ENCODE peak calls at places on chromosomes 6 and 20, in eight cellular contexts. Y is spleen, K is GM12878, V is K562, B is SK-N-MC, Q is stomach, F is HCT116, O is breast epithelium. N is an unnamed sample.

GRCh38 chr6:13524801-13525508 is 37.6 kb upstream of the GFOD1 start:
- DNase-seq in K (no peak), V (no peak), F (no peak), O (no peak), Q (no peak), Y (no peak), B (no peak), N (no peak)

GRCh38 chr6:150745896-150746295 is 119.6 kb upstream of the MTHFD1L start:
- DNase-seq in Q (no peak), K (no peak), B (no peak), F (no peak), Y (no peak), O (no peak), V (no peak), N (no peak)

GRCh38 chr20:9332783-9333482 is 181.5 kb upstream of the LAMP5 start:
- DNase-seq in O (no peak), Q (no peak), Y (no peak), B (no peak), K (no peak), F (no peak), V (no peak), N (no peak)

GRCh38 chr6:107419747-107420146 is 39.6 kb downstream of the PDSS2 start:
- DNase-seq in F (no peak), K (no peak), B (no peak), O (no peak), Y (no peak), V (no peak), Q (no peak), N (no peak)

GRCh38 chr6:136549359-136550044 is 720 bp downstream of the MAP7 start:
- DNase-seq in B (no peak), Y (peak; percentile 74), F (no peak), Q (peak; percentile 31), K (no peak), O (no peak), V (peak; percentile 32), N (no peak)

GRCh38 chr6:52691718-52692117 is 20.8 kb downstream of the TMEM14A start:
- DNase-seq in Q (no peak), O (no peak), F (no peak), K (no peak), V (no peak), Y (no peak), B (no peak), N (no peak)

GRCh38 chr6:137880633-137881521 is 13.8 kb downstream of the TNFAIP3 start:
- DNase-seq in Y (peak; percentile 75), B (no peak), Q (no peak), O (no peak), K (no peak), F (no peak), V (no peak), N (no peak)

GRCh38 chr20:62651285-62652021 is 9.2 kb downstream of the SLCO4A1 start:
- DNase-seq in F (no peak), O (no peak), Y (peak; percentile 92), V (no peak), K (peak; percentile 84), B (peak; percentile 85), Q (peak; percentile 88), N (no peak)

GRCh38 chr20:19438488-19438887 is 226.0 kb downstream of the SLC24A3 start:
- DNase-seq in F (no peak), Q (no peak), Y (no peak), O (no peak), K (no peak), B (no peak), V (no peak), N (no peak)

GRCh38 chr6:23180504-23181293 is 611.3 kb downstream of the HDGFL1 start:
- DNase-seq in O (no peak), Y (peak; percentile 71), V (no peak), F (no peak), K (no peak), Q (peak; percentile 53), B (peak; percentile 91), N (no peak)

GRCh38 chr20:35523298-35523888 is 6.1 kb downstream of the C20orf173 start:
- DNase-seq in V (peak; percentile 68), Y (no peak), K (no peak), B (no peak), O (no peak), Q (no peak), F (no peak), N (no peak)

GRCh38 chr6:3023663-3024483 is 24.2 kb downstream of the NQO2 start:
- DNase-seq in F (peak; percentile 73), O (peak; percentile 83), B (peak; percentile 93), Q (peak; percentile 87), K (peak; percentile 63), V (peak; percentile 96), Y (peak; percentile 98), N (peak; percentile 98)

GRCh38 chr6:27867051-27867940 is 44.9 kb downstream of the OR2B2 start:
- DNase-seq in K (peak; percentile 73), O (peak; percentile 78), V (peak; percentile 63), Y (peak; percentile 94), F (no peak), Q (peak; percentile 82), B (no peak), N (no peak)

GRCh38 chr6:16154904-16155303 is 26.0 kb downstream of the MYLIP start:
- DNase-seq in V (no peak), F (no peak), K (no peak), O (no peak), Q (no peak), Y (no peak), B (no peak), N (no peak)

GRCh38 chr6:164345340-164345739 is 930.8 kb downstream of the QKI start:
- DNase-seq in Y (no peak), K (no peak), Q (no peak), B (no peak), O (no peak), V (no peak), F (no peak), N (no peak)

GRCh38 chr6:164346631-164347030 is 932.1 kb downstream of the QKI start:
- DNase-seq in O (no peak), K (no peak), F (no peak), Q (no peak), V (peak; percentile 56), Y (no peak), B (no peak), N (no peak)

GRCh38 chr6:164345856-164346496 is 931.5 kb downstream of the QKI start:
- DNase-seq in B (no peak), F (no peak), K (no peak), V (no peak), Q (no peak), O (no peak), Y (no peak), N (no peak)

GRCh38 chr6:164347455-164347854 is 932.9 kb downstream of the QKI start:
- DNase-seq in O (no peak), V (peak; percentile 18), B (no peak), F (no peak), K (no peak), Q (no peak), Y (no peak), N (no peak)

GRCh38 chr6:164344801-164345291 is 930.3 kb downstream of the QKI start:
- DNase-seq in B (no peak), Q (no peak), V (no peak), F (no peak), Y (no peak), O (no peak), K (no peak), N (no peak)
- H3K9me3 ChIP-seq in B (no peaks in the 10 kb centered on the region), Q (no peaks in the 10 kb centered on the region), V (no peaks in the 10 kb centered on the region), F (no peaks in the 10 kb centered on the region), Y (no peaks in the 10 kb centered on the region), O (no peaks in the 10 kb centered on the region), K (no peaks in the 10 kb centered on the region), N (no peaks in the 10 kb centered on the region)

GRCh38 chr20:4136078-4136966 is 121.0 kb upstream of the RNF24 start:
- DNase-seq in Q (no peak), K (no peak), F (no peak), V (no peak), B (no peak), O (no peak), Y (no peak), N (no peak)

GRCh38 chr20:4136967-4137334 is 121.6 kb upstream of the RNF24 start:
- DNase-seq in F (no peak), O (no peak), Y (no peak), K (no peak), B (no peak), V (no peak), Q (no peak), N (no peak)

GRCh38 chr20:4134861-4135379 is 119.6 kb upstream of the RNF24 start:
- DNase-seq in O (no peak), F (no peak), B (no peak), Y (no peak), V (no peak), K (no peak), Q (peak; percentile 45), N (no peak)

GRCh38 chr20:4134355-4134834 is 119.0 kb upstream of the RNF24 start:
- DNase-seq in F (no peak), V (no peak), Y (no peak), Q (peak; percentile 21), B (no peak), K (no peak), O (no peak), N (no peak)

DNA sequence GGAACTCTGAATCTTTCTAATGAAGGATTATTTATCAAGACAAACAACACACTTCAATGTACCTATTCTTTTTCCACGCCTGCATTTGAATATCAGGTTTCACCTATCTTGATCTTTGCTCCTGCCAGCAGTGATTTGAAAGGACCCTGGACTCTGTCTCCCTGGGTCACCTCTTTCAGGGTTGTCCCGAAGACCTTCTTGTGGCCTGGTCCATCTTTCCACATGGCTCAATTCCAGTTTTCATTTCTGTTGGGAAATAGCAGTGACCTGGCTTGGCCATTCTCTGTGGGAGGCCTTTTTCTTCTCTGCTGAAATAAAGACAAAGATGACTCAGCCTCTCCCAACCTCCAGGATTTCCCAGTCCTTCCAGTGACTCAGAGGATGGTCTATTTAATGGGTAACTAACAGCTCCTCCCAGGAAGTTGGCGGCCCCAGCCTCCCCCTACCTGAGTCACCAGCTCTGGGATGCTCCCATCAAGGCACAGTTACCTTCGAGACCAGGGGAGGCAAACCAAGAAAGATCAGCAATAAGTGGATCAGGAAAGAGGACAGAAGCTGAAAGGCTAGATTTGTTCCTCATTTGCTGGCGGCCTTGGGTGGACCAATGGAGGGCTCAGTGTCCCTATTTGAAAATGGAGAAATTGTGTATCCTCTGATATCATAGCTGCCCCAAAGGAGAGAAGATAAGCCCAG is 120.2 kb upstream of the RNF24 start:
- DNase-seq in O (no peak), Q (peak; percentile 64), B (no peak), V (peak; percentile 55), F (peak; percentile 96), Y (no peak), K (no peak), N (no peak)
- TF ChIP-seq POLR2AphosphoS5 in O (no peak), Q (peak; percentile 67), B (no peak), V (no peak), F (peak; percentile 61), Y (no peak), K (no peak), N (no peak)

DNA sequence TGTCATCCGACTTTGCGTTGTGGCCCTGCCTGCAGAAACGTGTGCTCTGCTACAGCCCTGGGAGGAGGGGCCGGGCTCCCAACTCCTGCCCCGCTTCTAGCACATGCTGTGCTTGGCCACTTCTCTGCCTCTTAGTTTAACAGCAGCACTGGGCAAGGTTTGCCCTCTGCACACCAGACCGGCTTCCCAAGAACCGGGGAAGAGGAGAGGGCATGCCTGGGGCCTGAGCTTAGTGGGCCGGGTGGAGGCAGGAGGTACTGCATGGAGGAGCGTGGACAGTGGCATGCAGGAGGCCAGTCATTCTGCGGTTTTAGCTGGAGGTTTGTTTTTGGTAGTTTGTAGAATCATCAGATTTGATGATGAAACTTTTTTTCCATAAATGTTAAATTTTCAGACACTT is 45.5 kb downstream of the CEP43 start:
- DNase-seq in B (no peak), K (no peak), O (no peak), V (no peak), F (no peak), Q (no peak), Y (no peak), N (no peak)
- H3K9me3 ChIP-seq in B (no peaks in the 10 kb centered on the region), K (no peaks in the 10 kb centered on the region), O (no peaks in the 10 kb centered on the region), V (no peaks in the 10 kb centered on the region), F (no peaks in the 10 kb centered on the region), Q (no peaks in the 10 kb centered on the region), Y (no peaks in the 10 kb centered on the region), N (no peaks in the 10 kb centered on the region)

GRCh38 chr6:46502486-46503119 is 11.4 kb upstream of the RCAN2 start:
- DNase-seq in V (no peak), B (no peak), K (no peak), F (no peak), Q (no peak), O (no peak), Y (no peak), N (no peak)
- TF ChIP-seq POLR2AphosphoS5 in V (no peak), B (no peak), K (no peak), F (no peak), Q (no peak), O (no peak), Y (no peak), N (no peak)

N was measured in esophagus muscularis mucosa.